ENCODE peak calls at places on chromosomes 6 and 20, in seven cellular contexts. U is GM23338; G is effector memory CD4-positive, alpha-beta T cell; F is A549; C is OCI-LY7; A is naive thymus-derived CD4-positive, alpha-beta T cell; E is cardiac muscle cell. K is an unnamed sample.

GRCh38 chr20:62576815-62577214 is 65.5 kb upstream of the SLCO4A1 start:
- DNase-seq in G (no peak), U (peak), A (no peak), E (peak), C (no peak), F (no peak), K (no peak)

GRCh38 chr6:33424855-33425667 is 5.2 kb downstream of the SYNGAP1 start:
- DNase-seq in C (no peak), A (no peak), G (no peak), U (no peak), F (no peak), E (no peak), K (no peak)

GRCh38 chr20:13922241-13922640 is 68.2 kb downstream of the SEL1L2 start:
- DNase-seq in G (no peak), C (no peak), E (no peak), F (no peak), U (no peak), A (no peak), K (no peak)

GRCh38 chr6:17984822-17985660 is 2.4 kb downstream of the KIF13A start:
- DNase-seq in G (no peak), A (no peak), C (no peak), F (no peak), E (no peak), U (no peak), K (no peak)

GRCh38 chr6:62669831-62670230 is 383.8 kb upstream of the KHDRBS2 start:
- DNase-seq in C (no peak), U (peak), E (no peak), G (no peak), F (no peak), A (no peak), K (no peak)

GRCh38 chr6:166105341-166106075 is 62.1 kb downstream of the TBXT start:
- DNase-seq in E (no peak), U (no peak), F (no peak), A (no peak), C (no peak), G (no peak), K (no peak)

GRCh38 chr6:109224107-109224875 is 129.0 kb downstream of the CEP57L1 start:
- DNase-seq in E (no peak), G (no peak), A (no peak), C (no peak), F (no peak), U (no peak), K (no peak)

GRCh38 chr6:166955121-166955864 is 1.1 kb downstream of the RNASET2 start:
- DNase-seq in G (no peak), E (no peak), C (peak), A (no peak), U (peak), F (peak), K (peak)

GRCh38 chr20:33578510-33578909 is 83.6 kb upstream of the C20orf144 start:
- DNase-seq in A (no peak), F (no peak), G (no peak), U (no peak), E (peak), C (no peak), K (no peak)

GRCh38 chr6:166678426-166678825 is 51.4 kb upstream of the RPS6KA2 start:
- DNase-seq in F (peak), A (no peak), G (no peak), C (no peak), U (no peak), E (peak), K (no peak)

GRCh38 chr6:28252507-28252975 is 472 bp upstream of the ZKSCAN4 start:
- DNase-seq in U (peak), F (no peak), A (no peak), E (peak), C (peak), G (no peak), K (no peak)

GRCh38 chr6:44642870-44643522 is 255.5 kb downstream of the CDC5L start:
- DNase-seq in U (no peak), F (peak), E (no peak), C (no peak), A (peak), G (no peak), K (no peak)

GRCh38 chr6:149964243-149965190 is 774 bp downstream of the ULBP1 start:
- DNase-seq in E (peak), A (peak), F (no peak), C (no peak), G (no peak), U (no peak), K (no peak)

GRCh38 chr6:53297004-53297403 is 51.7 kb downstream of the ELOVL5 start:
- DNase-seq in A (no peak), C (no peak), G (no peak), U (no peak), E (no peak), F (no peak), K (no peak)

GRCh38 chr6:106750146-106750900 is 120.9 kb downstream of the QRSL1 start:
- DNase-seq in F (no peak), U (no peak), C (no peak), E (no peak), G (no peak), A (no peak), K (no peak)

GRCh38 chr6:2111162-2111677 is 134.2 kb downstream of the GMDS start:
- DNase-seq in C (no peak), U (no peak), G (no peak), E (peak), A (no peak), F (peak), K (no peak)

GRCh38 chr20:63273635-63274380 is 1.2 kb downstream of the ARFGAP1 start:
- DNase-seq in F (peak), E (peak), U (no peak), G (no peak), C (no peak), A (no peak), K (no peak)

GRCh38 chr6:143394351-143394750 is 56.1 kb downstream of the ADAT2 start:
- DNase-seq in F (no peak), G (no peak), E (no peak), U (no peak), A (no peak), C (no peak), K (no peak)

GRCh38 chr6:48951917-48952316 is 511.1 kb downstream of the MMUT start:
- DNase-seq in A (no peak), C (no peak), G (no peak), E (no peak), F (no peak), U (no peak), K (no peak)

GRCh38 chr6:166353507-166353906 is 11.2 kb upstream of the SFT2D1 start:
- DNase-seq in E (no peak), G (no peak), U (no peak), A (no peak), C (no peak), F (no peak), K (no peak)

GRCh38 chr6:98975331-98975891 is 27.7 kb upstream of the FBXL4 start:
- DNase-seq in E (no peak), F (no peak), U (no peak), G (no peak), A (no peak), C (no peak), K (no peak)

GRCh38 chr20:11826334-11826733 is 91.4 kb upstream of the BTBD3 start:
- DNase-seq in E (no peak), A (no peak), G (no peak), U (no peak), F (no peak), C (no peak), K (no peak)

GRCh38 chr6:327538-328183 is 35.4 kb downstream of the DUSP22 start:
- DNase-seq in A (no peak), C (no peak), F (no peak), E (peak), G (no peak), U (no peak), K (no peak)

GRCh38 chr20:10077081-10077471 is 42.3 kb downstream of the ANKEF1 start:
- DNase-seq in U (peak), F (no peak), E (no peak), A (no peak), C (no peak), G (no peak), K (no peak)

GRCh38 chr6:88683734-88684133 is 279.7 kb downstream of the RNGTT start:
- DNase-seq in C (no peak), G (no peak), F (no peak), U (no peak), E (peak), A (no peak), K (no peak)

DNA sequence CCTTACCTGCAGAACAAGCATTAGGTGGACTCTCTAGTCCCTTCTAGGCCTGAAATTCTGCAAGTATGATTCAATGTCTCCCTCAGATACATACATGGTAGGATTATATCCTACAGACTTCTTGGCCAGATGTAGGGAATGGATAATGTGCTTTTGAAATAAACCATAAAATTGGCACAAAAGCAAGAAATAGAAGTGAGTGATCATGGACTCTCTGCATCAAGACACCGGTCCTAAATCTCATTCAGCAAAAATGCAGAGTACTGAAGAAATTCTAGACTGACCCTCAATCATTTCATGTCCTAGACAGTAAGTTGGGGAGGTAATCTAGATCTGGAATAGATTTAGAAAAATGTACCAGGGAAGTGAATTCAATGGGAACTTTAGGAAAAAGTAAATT is 69.6 kb upstream of the ADTRP start:
- DNase-seq in C (no peak), U (no peak), A (no peak), G (no peak), F (no peak), E (no peak), K (no peak)
- H3K27ac ChIP-seq in C (no peak), U (no peak), A (no peak), G (no peak), F (no peak), E (peak), K (no peak)

GRCh38 chr20:23039136-23039875 is 4.2 kb downstream of the SSTR4 start:
- DNase-seq in F (no peak), A (no peak), G (no peak), U (no peak), C (no peak), E (no peak), K (no peak)
- H3K27ac ChIP-seq in F (peak), A (no peak), G (no peak), U (no peak), C (no peak), E (no peak), K (no peak)

DNA sequence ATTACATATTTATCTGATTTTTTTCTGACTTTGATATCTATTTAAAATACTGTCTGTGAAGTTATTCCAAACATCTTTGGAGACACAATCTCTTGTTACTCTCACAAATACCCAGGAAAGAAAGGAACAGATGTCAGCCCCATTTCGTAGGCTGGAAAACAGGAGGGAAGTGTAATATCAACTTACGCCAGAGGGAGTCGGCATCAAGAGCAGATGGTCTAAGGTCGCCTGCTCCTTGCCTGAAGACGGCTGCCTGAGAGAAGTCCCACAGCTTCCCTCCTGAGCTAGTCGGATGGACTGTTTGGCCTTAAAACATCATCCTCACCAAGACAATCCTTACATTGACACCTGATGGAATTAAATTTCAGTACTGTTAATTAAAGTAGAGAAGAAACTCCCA is 13.4 kb downstream of the CST7 start:
- DNase-seq in U (no peak), A (no peak), F (no peak), C (no peak), G (no peak), E (no peak), K (no peak)
- H3K27ac ChIP-seq in U (no peak), A (no peak), F (no peak), C (no peak), G (no peak), E (no peak), K (peak)

GRCh38 chr20:50788045-50788867 is 6.6 kb upstream of the BCAS4 start:
- DNase-seq in U (no peak), G (no peak), C (peak), E (peak), F (peak), A (no peak), K (no peak)

GRCh38 chr20:50788868-50789125 is 6.1 kb upstream of the BCAS4 start:
- DNase-seq in G (no peak), E (peak), A (no peak), C (no peak), U (no peak), F (no peak), K (no peak)

GRCh38 chr20:50792708-50793574 is 1.9 kb upstream of the BCAS4 start:
- DNase-seq in F (no peak), A (no peak), C (no peak), U (no peak), E (no peak), G (no peak), K (no peak)

GRCh38 chr20:50790651-50791277 is 4.1 kb upstream of the BCAS4 start:
- DNase-seq in F (peak), A (peak), U (peak), G (peak), C (peak), E (peak), K (peak)

GRCh38 chr20:50789968-50790650 is 4.8 kb upstream of the BCAS4 start:
- DNase-seq in G (no peak), U (no peak), F (no peak), C (no peak), A (no peak), E (no peak), K (no peak)
- H3K27ac ChIP-seq in G (no peak), U (peak), F (peak), C (peak), A (peak), E (peak), K (peak)

DNA sequence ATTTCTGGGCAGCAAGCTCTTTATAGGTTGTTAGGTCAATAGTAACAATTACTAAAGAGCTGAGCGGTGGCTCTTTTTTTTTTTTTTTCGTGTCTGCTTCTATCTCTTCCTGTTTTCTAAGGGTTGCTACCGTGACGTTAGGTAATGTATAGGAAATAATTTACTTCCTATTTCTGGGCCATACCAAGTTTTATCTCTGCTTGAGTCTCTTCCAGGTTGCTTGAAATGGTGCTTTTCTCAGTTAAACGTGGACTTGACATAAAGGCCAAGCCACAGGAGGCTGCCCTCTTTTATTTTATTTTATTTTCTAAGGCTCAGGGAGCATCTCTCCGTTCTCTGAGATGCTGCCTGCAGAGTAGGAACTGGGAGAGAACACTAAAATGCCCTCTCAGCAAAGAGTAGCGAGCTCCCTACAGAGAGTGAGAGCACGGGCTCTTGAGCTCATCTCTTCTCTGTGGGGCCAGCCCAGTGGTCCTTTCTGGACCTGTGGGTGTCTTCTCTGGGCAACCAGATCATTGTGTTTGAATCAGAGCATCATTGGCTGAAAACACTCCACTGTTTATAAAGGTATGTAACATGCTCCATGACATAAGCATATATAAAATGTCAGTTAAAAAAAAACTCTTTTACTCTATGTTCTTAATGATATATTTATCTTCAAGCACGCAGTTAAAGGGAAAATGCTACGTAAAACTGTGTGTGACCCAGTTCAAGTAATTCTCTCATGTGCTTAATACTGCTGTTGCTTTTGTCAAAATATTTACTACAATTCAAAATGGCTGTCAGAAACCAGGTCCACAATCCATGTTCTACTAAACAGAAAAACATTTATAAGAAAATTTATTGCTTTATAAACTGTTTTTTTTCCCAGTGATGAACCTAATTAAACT is at the start of gene ZNF831:
- DNase-seq in G (no peak), C (peak), A (no peak), E (no peak), F (no peak), U (no peak), K (peak)
- H3K27ac ChIP-seq in G (peak), C (peak), A (peak), E (no peak), F (no peak), U (no peak), K (peak)

GRCh38 chr6:3844097-3844463 is 5.1 kb upstream of the FAM50B start:
- DNase-seq in A (no peak), C (no peak), U (no peak), F (no peak), G (no peak), E (peak), K (no peak)

GRCh38 chr6:3841711-3842565 is 7.2 kb upstream of the FAM50B start:
- DNase-seq in E (peak), F (peak), U (no peak), A (no peak), G (no peak), C (no peak), K (no peak)

GRCh38 chr6:3847521-3847920 is 1.7 kb upstream of the FAM50B start:
- DNase-seq in A (no peak), F (no peak), G (no peak), E (peak), U (no peak), C (no peak), K (no peak)

GRCh38 chr6:3841066-3841454 is 8.1 kb upstream of the FAM50B start:
- DNase-seq in G (no peak), U (no peak), C (no peak), A (no peak), F (no peak), E (peak), K (no peak)

DNA sequence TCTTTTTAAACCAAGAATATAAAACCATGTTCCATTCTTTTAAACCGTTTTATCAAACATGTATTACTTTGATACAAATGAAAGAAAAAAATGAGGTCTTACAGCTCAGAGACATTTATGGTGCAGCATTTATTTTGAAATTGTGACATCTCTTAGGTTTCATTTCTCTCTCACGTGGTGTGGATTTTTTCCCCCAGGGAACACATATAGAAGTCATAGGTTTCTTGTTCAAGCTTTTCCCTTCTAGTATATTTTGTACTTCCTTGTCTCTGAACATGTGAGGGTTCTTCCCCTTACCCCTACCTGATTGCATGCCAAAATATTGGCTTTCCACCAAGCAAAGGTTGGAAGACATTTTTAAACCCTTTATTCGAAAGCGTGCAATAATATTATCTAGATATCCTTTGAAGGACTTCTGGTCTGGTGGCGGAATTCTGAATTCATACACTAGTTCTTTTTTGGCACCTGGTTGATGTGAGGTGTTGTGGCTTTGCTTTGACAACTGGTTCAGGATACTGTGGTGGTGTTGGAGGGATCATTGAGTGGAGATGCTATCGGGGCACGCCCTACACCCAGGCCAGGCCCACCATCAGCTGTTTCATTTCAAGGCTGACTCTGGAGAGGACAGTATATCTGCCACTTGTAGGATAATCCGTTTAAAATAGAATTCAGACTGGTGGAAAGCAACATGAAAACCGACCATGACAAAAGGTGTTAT is 5.6 kb upstream of the FAM50B start:
- DNase-seq in U (no peak), A (no peak), F (no peak), C (no peak), E (no peak), G (no peak), K (no peak)
- H3K27ac ChIP-seq in U (no peak), A (no peak), F (peak), C (no peak), E (no peak), G (no peak), K (no peak)

GRCh38 chr6:52232990-52233389 is 11.3 kb downstream of the IL17F start:
- DNase-seq in U (no peak), C (no peak), F (no peak), A (no peak), G (no peak), E (no peak), K (no peak)

GRCh38 chr6:52230685-52231084 is 13.6 kb downstream of the IL17F start:
- DNase-seq in U (no peak), F (no peak), A (no peak), C (no peak), G (no peak), E (no peak), K (no peak)

GRCh38 chr6:52231411-52232127 is 12.7 kb downstream of the IL17F start:
- DNase-seq in U (no peak), F (no peak), E (no peak), A (peak), G (no peak), C (no peak), K (no peak)

DNA sequence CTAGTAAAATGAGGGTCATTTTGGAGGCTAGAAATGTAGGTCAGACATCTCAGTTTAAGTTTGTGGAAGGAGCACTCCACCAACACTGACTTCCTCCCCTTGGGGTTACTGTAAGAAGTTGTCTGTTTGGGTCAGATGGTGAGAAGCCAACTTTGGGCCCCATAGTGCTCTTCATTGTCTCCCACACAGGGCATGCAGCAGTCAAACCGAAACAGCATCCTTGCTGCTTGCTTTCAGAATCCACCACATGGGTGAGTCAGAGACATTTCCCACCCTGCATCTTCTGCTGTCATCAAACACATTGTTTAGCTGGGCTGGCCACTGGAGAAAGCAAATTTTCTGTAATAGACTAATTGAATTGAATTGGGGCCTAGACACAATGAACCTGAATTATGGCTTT is 16.8 kb downstream of the IL17F start:
- DNase-seq in E (no peak), G (no peak), A (peak), F (no peak), C (no peak), U (no peak), K (no peak)
- H3K27ac ChIP-seq in E (no peak), G (no peak), A (no peak), F (no peak), C (no peak), U (no peak), K (no peak)

GRCh38 chr20:34712525-34713192 is 8.5 kb downstream of the TP53INP2 start:
- DNase-seq in C (no peak), A (no peak), G (no peak), U (no peak), F (no peak), E (no peak), K (no peak)
- H3K27ac ChIP-seq in C (no peak), A (no peak), G (no peak), U (no peak), F (peak), E (peak), K (no peak)